ENCODE peak calls at places on chromosomes 6 and 20, in six cellular contexts. J, L, P, O, S and Z are unnamed samples.

GRCh38 chr6:81929828-81930227 is 177.3 kb upstream of the TENT5A start:
- DNase-seq in J (no peak), L (no peak), P (no peak), O (no peak), S (no peak), Z (no peak)

GRCh38 chr6:83873869-83874268 is 14.4 kb downstream of the CYB5R4 start:
- DNase-seq in J (no peak), L (no peak), P (no peak), O (no peak), S (no peak), Z (no peak)

GRCh38 chr6:143961868-143962643 is 46.0 kb downstream of the PLAGL1 start:
- DNase-seq in J (no peak), L (no peak), P (no peak), O (no peak), S (no peak), Z (no peak)

GRCh38 chr20:64080013-64080812 is at the start of gene OPRL1:
- DNase-seq in J (no peak), L (peak), P (no peak), O (no peak), S (no peak), Z (no peak)

GRCh38 chr6:108565893-108566292 is 5.2 kb downstream of the FOXO3 start:
- DNase-seq in J (no peak), L (no peak), P (peak), O (no peak), S (no peak), Z (no peak)

GRCh38 chr6:33304216-33304615 is 5.5 kb upstream of the RGL2 start:
- DNase-seq in J (no peak), L (no peak), P (no peak), O (no peak), S (no peak), Z (no peak)

GRCh38 chr6:116278853-116279231 is 888 bp downstream of the TSPYL1 start:
- DNase-seq in J (no peak), L (no peak), P (peak), O (no peak), S (no peak), Z (peak)

GRCh38 chr20:60192351-60192750 is 234.1 kb downstream of the CDH26 start:
- DNase-seq in J (no peak), L (no peak), P (no peak), O (no peak), S (no peak), Z (no peak)

GRCh38 chr6:36907781-36908180 is 22.0 kb downstream of the C6orf89 start:
- DNase-seq in J (no peak), L (no peak), P (peak), O (no peak), S (peak), Z (no peak)

GRCh38 chr6:100344761-100345160 is 120.0 kb downstream of the SIM1 start:
- DNase-seq in J (no peak), L (no peak), P (peak), O (no peak), S (no peak), Z (no peak)

GRCh38 chr20:24891546-24892393 is 57.3 kb upstream of the CST7 start:
- DNase-seq in J (no peak), L (no peak), P (no peak), O (no peak), S (no peak), Z (no peak)

GRCh38 chr20:59159822-59160740 is 3.5 kb upstream of the ZNF831 start:
- DNase-seq in J (no peak), L (no peak), P (no peak), O (no peak), S (no peak), Z (no peak)

GRCh38 chr6:30888472-30889137 is 4.3 kb downstream of the DDR1 start:
- DNase-seq in J (no peak), L (no peak), P (no peak), O (no peak), S (peak), Z (no peak)